ENCODE peak calls at places on chromosomes 2 and 18, in six cellular contexts. A is uterus, J is ovary, S is nephron progenitor cell, W is fibroblast of mammary gland, Y is HCT116. X is an unnamed sample.

GRCh38 chr2:217953531-217953932 is 49.3 kb downstream of the TNS1 start:
- DNase-seq in A (no peak), J (no peak), S (no peak), W (no peak), Y (no peak), X (peak; percentile 86)

GRCh38 chr2:95382128-95382645 is 20.3 kb upstream of the FAHD2A start:
- DNase-seq in A (no peak), J (no peak), S (no peak), W (no peak), Y (no peak), X (peak; percentile 60)

GRCh38 chr18:73908323-73908722 is 239.3 kb downstream of the FBXO15 start:
- DNase-seq in A (no peak), J (no peak), S (peak; percentile 72), W (peak; percentile 48), Y (no peak), X (no peak)

GRCh38 chr2:169778421-169778820 is 20.2 kb upstream of the SSB start:
- DNase-seq in A (no peak), J (no peak), S (no peak), W (no peak), Y (no peak), X (no peak)

GRCh38 chr2:219386532-219387280 is 1.0 kb downstream of the DNPEP start:
- DNase-seq in A (no peak), J (no peak), S (no peak), W (no peak), Y (no peak), X (no peak)

GRCh38 chr2:164954954-164955701 is at the start of gene SLC38A11:
- DNase-seq in A (peak; percentile 21), J (peak; percentile 20), S (peak; percentile 3), W (peak; percentile 19), Y (no peak), X (peak; percentile 68)

GRCh38 chr2:240620149-240620731 is 5.0 kb upstream of the GPR35 start:
- DNase-seq in A (no peak), J (no peak), S (no peak), W (no peak), Y (no peak), X (peak; percentile 54)

GRCh38 chr2:239293450-239294430 is 107.1 kb downstream of the HDAC4 start:
- DNase-seq in A (peak; percentile 20), J (no peak), S (no peak), W (no peak), Y (no peak), X (peak; percentile 67)

GRCh38 chr18:48676756-48677368 is 138.0 kb downstream of the CTIF start:
- DNase-seq in A (peak; percentile 69), J (peak; percentile 64), S (peak; percentile 92), W (peak; percentile 51), Y (no peak), X (peak; percentile 83)

GRCh38 chr2:26355038-26355995 is 8.7 kb upstream of the ADGRF3 start:
- DNase-seq in A (no peak), J (no peak), S (no peak), W (peak; percentile 97), Y (peak; percentile 97), X (no peak)

GRCh38 chr2:45851111-45851510 is 199.6 kb downstream of the PRKCE start:
- DNase-seq in A (no peak), J (no peak), S (no peak), W (no peak), Y (no peak), X (no peak)

GRCh38 chr2:137228566-137228965 is 463.2 kb downstream of the THSD7B start:
- DNase-seq in A (no peak), J (no peak), S (no peak), W (peak; percentile 77), Y (no peak), X (no peak)

GRCh38 chr2:240725266-240726060 is 33.8 kb downstream of the AQP12A start:
- DNase-seq in A (no peak), J (no peak), S (no peak), W (no peak), Y (no peak), X (no peak)

GRCh38 chr2:45008296-45009129 is 739 bp downstream of the SIX2 start:
- DNase-seq in A (no peak), J (no peak), S (peak; percentile 43), W (no peak), Y (no peak), X (no peak)

GRCh38 chr2:236174608-236175001 is 6.4 kb upstream of the GBX2 start:
- DNase-seq in A (no peak), J (no peak), S (no peak), W (no peak), Y (no peak), X (no peak)

GRCh38 chr2:118013221-118013723 is 598 bp downstream of the CCDC93 start:
- DNase-seq in A (peak; percentile 25), J (peak; percentile 38), S (peak; percentile 67), W (no peak), Y (no peak), X (peak; percentile 69)

GRCh38 chr18:2656237-2657042 is 914 bp downstream of the SMCHD1 start:
- DNase-seq in A (peak; percentile 40), J (peak; percentile 47), S (peak; percentile 62), W (peak; percentile 23), Y (no peak), X (peak; percentile 84)

GRCh38 chr2:189421644-189422043 is 19.6 kb upstream of the WDR75 start:
- DNase-seq in A (no peak), J (no peak), S (no peak), W (peak; percentile 88), Y (no peak), X (no peak)
- TF ChIP-seq CTCF in A (no peak), J (no peak), S (no peak), W (peak; percentile 33), Y (no peak), X (no peak)

GRCh38 chr2:173023718-173024117 is 51.9 kb upstream of the MAP3K20 start:
- DNase-seq in A (no peak), J (no peak), S (no peak), W (no peak), Y (no peak), X (no peak)
- TF ChIP-seq CTCF in A (no peak), J (no peak), S (no peak), W (no peak), Y (no peak), X (no peak)

DNA sequence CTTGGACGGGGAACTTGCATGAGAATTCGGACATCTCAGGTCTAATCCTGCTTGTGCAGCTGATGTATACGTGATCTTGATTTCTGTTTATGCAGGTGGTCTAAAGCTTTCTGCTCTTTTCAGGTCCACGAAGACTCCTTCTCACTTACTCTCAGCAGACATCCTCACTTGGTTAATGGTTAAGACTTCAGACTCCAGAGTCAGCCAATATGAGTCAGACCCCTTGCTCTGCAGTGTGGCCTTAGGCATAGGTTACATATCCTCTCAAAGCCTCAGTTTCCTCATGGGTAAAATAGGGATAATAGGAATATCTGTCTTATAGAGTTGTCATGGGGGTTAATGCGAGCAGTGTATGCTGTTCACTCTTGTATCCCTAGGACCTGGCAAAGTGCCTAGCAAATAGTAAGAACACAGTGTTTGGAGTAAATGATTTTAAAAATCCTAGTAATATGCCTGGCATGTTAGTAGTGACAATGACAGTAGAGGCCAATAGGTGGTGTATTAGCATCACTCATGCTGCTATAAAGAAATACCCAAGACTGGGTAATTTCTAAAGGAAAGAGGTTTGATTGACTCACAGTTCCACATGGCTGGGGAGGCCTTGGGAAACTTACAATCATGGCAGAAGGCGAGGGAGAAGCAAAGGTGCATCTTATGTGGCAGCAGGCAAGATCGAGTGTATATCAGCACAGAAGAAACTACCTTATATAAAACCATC is 42.3 kb downstream of the XRCC5 start:
- DNase-seq in A (no peak), J (no peak), S (no peak), W (peak; percentile 18), Y (no peak), X (no peak)
- TF ChIP-seq CTCF in A (no peak), J (no peak), S (no peak), W (peak; percentile 16), Y (peak; percentile 7), X (no peak)

DNA sequence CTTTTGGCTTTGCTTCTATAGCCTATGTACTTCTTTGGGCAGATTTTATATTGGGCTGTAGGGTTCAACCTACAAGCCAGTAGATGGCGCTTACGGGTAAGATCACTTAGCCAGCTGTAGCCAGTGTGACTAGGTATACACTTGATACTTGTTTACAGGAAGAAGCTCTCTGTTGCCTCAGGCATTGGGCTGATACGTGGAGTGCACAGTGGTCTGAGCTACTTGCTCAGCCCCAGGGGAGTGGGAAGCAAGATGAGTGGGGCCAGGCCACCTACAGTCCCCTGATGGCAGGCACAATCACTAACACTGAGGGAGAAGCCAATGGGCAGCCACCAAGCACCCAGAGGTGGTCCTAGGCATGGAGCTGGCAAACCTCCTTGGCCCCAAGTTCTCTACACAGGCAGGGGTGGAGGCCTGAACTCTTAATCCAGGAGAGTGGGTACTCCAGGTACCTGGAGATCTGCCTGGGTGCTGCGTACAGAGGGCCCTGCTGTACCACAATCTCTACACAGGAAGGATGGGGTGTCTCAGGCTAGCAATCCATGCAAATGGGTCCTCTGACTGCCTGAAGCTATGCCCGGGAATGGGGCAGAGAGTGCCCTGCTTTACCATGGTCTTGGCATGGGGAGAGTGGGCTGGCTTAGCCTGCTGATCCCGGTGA is 122.2 kb downstream of the NCOA1 start:
- DNase-seq in A (no peak), J (no peak), S (no peak), W (peak; percentile 72), Y (peak; percentile 24), X (no peak)
- TF ChIP-seq CTCF in A (no peak), J (no peak), S (no peak), W (peak; percentile 63), Y (peak; percentile 59), X (no peak)

GRCh38 chr18:62458346-62458745 is 64.5 kb upstream of the ZCCHC2 start:
- DNase-seq in A (no peak), J (no peak), S (no peak), W (no peak), Y (no peak), X (no peak)
- TF ChIP-seq CTCF in A (no peak), J (no peak), S (no peak), W (no peak), Y (peak; percentile 31), X (no peak)

GRCh38 chr2:99085400-99085799 is 56.1 kb upstream of the C2orf15 start:
- DNase-seq in A (no peak), J (no peak), S (peak; percentile 13), W (peak; percentile 26), Y (no peak), X (no peak)
- TF ChIP-seq CTCF in A (no peak), J (no peak), S (no peak), W (peak; percentile 19), Y (peak; percentile 46), X (no peak)

DNA sequence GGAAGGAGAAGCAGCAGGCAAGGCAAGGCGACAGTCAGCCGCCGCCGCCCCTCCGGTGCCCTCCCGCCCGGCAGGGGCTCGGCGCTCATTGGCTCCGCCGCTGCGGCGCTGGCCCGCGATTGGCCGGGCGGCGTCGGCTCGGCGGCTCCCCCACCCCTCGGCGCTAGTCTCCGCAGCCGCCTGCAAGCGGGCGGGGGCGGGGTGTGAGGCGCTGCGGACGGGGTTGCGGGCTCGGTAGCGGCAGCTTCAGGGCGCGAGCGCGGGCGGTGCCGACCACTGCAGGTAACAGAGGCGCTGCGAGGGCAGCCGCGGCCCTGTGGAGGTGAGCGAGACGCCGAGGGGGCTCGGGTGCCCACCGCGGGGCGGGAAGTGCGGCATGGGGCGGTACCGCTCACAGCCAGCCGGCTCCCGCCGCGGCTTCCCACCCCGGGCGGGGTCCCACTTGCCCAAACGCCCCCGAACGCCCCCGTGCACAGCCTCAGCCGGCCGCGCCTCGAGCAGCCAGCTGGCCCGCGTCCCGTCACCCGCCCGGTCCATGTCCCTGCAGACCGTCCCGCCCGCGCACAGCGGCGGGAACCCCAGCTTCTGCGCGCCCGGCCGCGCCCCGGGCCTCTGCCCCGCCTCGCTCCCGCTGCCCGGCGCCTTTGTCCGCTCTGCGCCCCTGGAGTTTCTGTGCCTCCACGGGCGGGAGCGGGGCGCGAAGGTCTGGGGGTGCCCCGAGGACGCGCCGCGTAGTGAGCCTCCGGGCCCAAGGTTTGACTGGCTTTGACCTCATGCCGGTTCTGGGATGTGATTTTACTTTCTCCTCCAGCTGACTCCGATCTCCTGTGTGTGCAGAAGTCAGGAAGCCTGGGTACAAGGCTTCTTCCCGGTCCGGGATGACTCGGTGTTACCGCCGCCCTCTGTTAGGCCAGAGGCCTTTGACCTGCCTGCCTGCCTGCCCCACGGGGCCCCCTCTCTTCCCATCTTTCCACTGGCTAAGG is at the start of gene SANBR:
- DNase-seq in A (peak; percentile 77), J (peak; percentile 63), S (peak; percentile 90), W (peak; percentile 63), Y (peak; percentile 75), X (peak; percentile 88)
- TF ChIP-seq CTCF in A (no peak), J (no peak), S (no peak), W (no peak), Y (no peak), X (no peak)

X was measured in sigmoid colon.